ENCODE peak calls at places on chromosome 7, in eight cellular contexts. X is fibroblast of lung, G is tibial nerve, M is testis, N is tibial artery, F is astrocyte, Q is A549, P is body of pancreas. D is an unnamed sample.

GRCh38 chr7:24704311-24704710 is 53.0 kb downstream of the GSDME start:
- DNase-seq in X (no peak), G (no peak), M (no peak), N (no peak), F (no peak), Q (no peak), P (no peak), D (no peak)

GRCh38 chr7:32532716-32533115 is 37.4 kb downstream of the AVL9 start:
- DNase-seq in X (no peak), G (no peak), M (no peak), N (no peak), F (no peak), Q (no peak), P (no peak), D (no peak)

GRCh38 chr7:55432937-55433784 is 68.0 kb downstream of the LANCL2 start:
- DNase-seq in X (peak; percentile 46), G (no peak), M (no peak), N (no peak), F (no peak), Q (peak; percentile 53), P (no peak), D (no peak)

GRCh38 chr7:44283381-44284211 is 41.8 kb downstream of the CAMK2B start:
- DNase-seq in X (no peak), G (peak; percentile 6), M (no peak), N (peak; percentile 60), F (no peak), Q (no peak), P (no peak), D (peak; percentile 1)

GRCh38 chr7:50142421-50143113 is 49.5 kb upstream of the ZPBP start:
- DNase-seq in X (peak; percentile 18), G (no peak), M (no peak), N (no peak), F (peak; percentile 11), Q (no peak), P (no peak), D (peak; percentile 31)

GRCh38 chr7:43650457-43651052 is 67.6 kb downstream of the STK17A start:
- DNase-seq in X (peak; percentile 86), G (no peak), M (no peak), N (no peak), F (peak; percentile 82), Q (no peak), P (no peak), D (no peak)

GRCh38 chr7:10643545-10643944 is 330.1 kb upstream of the PHF14 start:
- DNase-seq in X (no peak), G (no peak), M (no peak), N (no peak), F (no peak), Q (no peak), P (no peak), D (no peak)

GRCh38 chr7:29270579-29270978 is 76.0 kb downstream of the CHN2 start:
- DNase-seq in X (peak; percentile 79), G (no peak), M (no peak), N (no peak), F (peak; percentile 76), Q (no peak), P (no peak), D (no peak)

GRCh38 chr7:153004341-153004740 is 244.8 kb downstream of the ACTR3B start:
- DNase-seq in X (no peak), G (no peak), M (no peak), N (no peak), F (no peak), Q (no peak), P (no peak), D (no peak)

GRCh38 chr7:28865494-28866257 is 92.5 kb downstream of the TRIL start:
- DNase-seq in X (peak; percentile 17), G (no peak), M (no peak), N (no peak), F (no peak), Q (no peak), P (no peak), D (no peak)

GRCh38 chr7:54397836-54398612 is 144.2 kb upstream of the VSTM2A start:
- DNase-seq in X (no peak), G (no peak), M (no peak), N (no peak), F (no peak), Q (no peak), P (no peak), D (no peak)

GRCh38 chr7:78479348-78479747 is 680.8 kb downstream of the PHTF2 start:
- DNase-seq in X (peak; percentile 75), G (no peak), M (no peak), N (no peak), F (peak; percentile 68), Q (no peak), P (no peak), D (no peak)

GRCh38 chr7:66921918-66922486 is 977 bp downstream of the TMEM248 start:
- DNase-seq in X (peak; percentile 13), G (no peak), M (no peak), N (no peak), F (no peak), Q (no peak), P (no peak), D (peak; percentile 20)

DNA sequence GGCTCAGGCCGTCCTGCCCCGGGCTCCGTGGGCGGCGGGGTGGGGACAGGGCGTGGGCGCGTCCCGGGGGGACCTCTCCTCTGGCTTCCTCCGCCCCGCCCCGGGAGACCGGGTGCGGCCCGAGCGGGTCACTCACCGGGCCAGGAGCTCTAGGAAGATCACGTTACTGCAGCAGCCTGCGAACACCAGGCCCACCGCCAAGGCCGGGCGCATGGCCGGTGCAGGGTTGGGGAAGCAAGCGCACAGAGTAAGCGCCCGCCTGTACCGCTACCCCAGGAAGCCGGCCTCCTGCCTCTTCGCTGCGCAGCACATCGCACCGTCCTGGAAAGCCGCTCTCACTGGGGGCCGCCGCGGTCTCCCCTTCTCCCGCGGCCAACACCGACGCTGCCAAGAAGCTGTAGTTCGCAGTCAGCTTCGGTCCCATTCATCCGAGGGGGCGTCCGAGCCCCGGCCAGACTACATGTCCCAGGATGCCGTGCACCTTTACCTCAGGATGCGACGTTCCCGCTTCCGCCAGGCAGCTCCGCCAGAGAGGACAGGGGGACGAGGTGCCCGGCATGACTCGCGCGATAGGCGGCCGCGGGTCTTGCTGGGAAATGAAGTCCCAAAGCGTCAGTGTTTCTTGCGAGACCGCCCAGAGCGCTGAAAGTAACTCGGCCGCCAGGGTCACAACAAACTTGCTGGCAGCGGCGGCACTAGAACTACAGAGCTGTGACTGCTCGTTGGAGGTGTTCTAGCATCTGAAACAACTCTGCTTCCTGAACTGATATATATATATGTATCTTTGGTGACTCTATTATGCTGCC is at the start of gene SLC35B4:
- DNase-seq in X (peak; percentile 99), G (peak; percentile 88), M (peak; percentile 99), N (peak; percentile 97), F (peak; percentile 97), Q (peak; percentile 100), P (peak; percentile 95), D (peak; percentile 92)
- TF ChIP-seq CTCF in X (no peak), G (peak; percentile 20), M (no peak), N (peak; percentile 38), F (peak; percentile 8), Q (no peak), P (peak; percentile 60), D (peak; percentile 27)

DNA sequence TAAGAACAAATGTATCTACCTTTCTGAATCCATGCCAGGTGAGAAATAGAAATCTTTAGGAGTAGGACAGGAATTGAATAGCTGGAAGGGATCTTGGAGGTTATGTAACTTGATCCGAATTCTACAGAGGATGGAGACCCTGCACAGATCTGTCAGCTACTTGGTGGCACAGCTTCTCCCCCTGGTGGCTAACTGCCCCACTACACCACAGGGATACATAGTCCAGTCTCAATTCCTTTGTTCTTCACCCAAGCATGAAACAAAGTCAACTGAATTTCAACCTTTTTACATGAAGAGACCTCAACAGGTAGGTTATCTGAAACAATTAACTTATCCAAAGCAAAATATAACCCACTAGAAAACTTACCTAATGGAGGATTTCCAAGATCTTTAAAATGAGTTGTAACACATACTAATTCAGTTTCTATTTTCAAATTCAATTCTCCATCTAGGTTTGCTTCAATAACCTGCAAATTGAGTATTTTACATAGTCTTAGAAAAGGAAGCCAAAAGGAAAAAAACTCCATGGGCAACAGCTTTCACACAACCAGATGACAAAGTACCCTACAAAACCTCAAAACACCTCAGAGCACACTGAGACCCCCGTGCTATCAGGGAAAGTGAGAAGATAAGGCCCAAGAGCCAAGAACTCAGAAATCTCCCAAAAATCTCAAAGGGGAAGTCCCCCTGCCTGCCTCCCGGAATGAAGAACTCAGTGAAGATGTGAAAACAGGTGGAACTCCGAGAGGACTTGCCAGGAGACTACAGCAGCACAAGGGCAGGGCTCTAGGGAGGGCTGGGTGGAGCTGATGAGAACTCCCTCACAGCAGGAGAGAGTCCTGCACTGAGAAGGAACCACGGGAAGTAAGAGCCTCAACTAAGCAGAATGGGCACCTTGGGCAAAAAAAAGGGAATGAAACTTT is 10.3 kb downstream of the HUS1 start:
- DNase-seq in X (peak; percentile 63), G (no peak), M (peak; percentile 78), N (no peak), F (peak; percentile 45), Q (peak; percentile 82), P (peak; percentile 55), D (peak; percentile 27)
- H3K27ac ChIP-seq in X (no peak overlapping the region), G (peak overlapping the region; percentile 45), M (no peak overlapping the region), N (no peak overlapping the region), F (no peak overlapping the region), Q (no peak overlapping the region), P (no peak overlapping the region), D (no peak overlapping the region)

GRCh38 chr7:158141221-158141582 is 446.4 kb downstream of the PTPRN2 start:
- DNase-seq in X (no peak), G (no peak), M (no peak), N (no peak), F (no peak), Q (no peak), P (no peak), D (no peak)

GRCh38 chr7:158140538-158141220 is 446.9 kb downstream of the PTPRN2 start:
- DNase-seq in X (no peak), G (no peak), M (no peak), N (no peak), F (no peak), Q (no peak), P (no peak), D (no peak)

GRCh38 chr7:158143196-158144120 is 444.2 kb downstream of the PTPRN2 start:
- DNase-seq in X (no peak), G (no peak), M (no peak), N (no peak), F (no peak), Q (no peak), P (no peak), D (no peak)

GRCh38 chr7:158141806-158142518 is 445.7 kb downstream of the PTPRN2 start:
- DNase-seq in X (no peak), G (no peak), M (no peak), N (no peak), F (no peak), Q (no peak), P (no peak), D (no peak)

DNA sequence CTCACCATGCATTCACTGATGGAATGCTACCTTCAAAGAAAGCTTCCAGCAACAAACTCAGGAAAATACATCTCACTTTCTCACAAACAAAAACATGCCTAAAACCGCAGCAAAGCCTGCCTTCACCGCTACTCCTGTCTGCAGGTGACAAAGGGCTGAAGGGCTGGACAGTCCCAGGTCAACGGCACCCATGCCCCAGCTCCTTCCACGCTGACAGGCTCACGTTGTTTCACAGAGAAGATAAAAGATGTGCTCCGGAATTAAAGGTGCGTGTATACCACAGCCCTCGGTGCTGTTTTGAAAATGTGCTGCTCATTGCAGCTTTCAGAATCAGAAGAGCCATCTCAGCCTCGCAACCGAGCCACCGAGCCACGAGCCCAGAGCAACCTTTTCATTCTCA is 445.0 kb downstream of the PTPRN2 start:
- DNase-seq in X (no peak), G (no peak), M (no peak), N (no peak), F (no peak), Q (no peak), P (no peak), D (no peak)
- H3K9me3 ChIP-seq in X (peaks cover 3% of the 10 kb centered on the region), G (no peaks in the 10 kb centered on the region), M (no peaks in the 10 kb centered on the region), N (peaks cover 4% of the 10 kb centered on the region), F (peaks cover 21% of the 10 kb centered on the region), Q (peaks cover 9% of the 10 kb centered on the region), P (no peaks in the 10 kb centered on the region), D (no peaks in the 10 kb centered on the region)

GRCh38 chr7:136183981-136184380 is 206.8 kb upstream of the MTPN start:
- DNase-seq in X (peak; percentile 1), G (no peak), M (no peak), N (no peak), F (peak; percentile 2), Q (no peak), P (no peak), D (no peak)
- TF ChIP-seq CTCF in X (peak; percentile 29), G (no peak), M (peak; percentile 18), N (no peak), F (no peak), Q (no peak), P (no peak), D (no peak)

D was measured in CD4-positive, alpha-beta T cell.